ENCODE peak calls at places on chromosomes 16 and 17, in four cellular contexts. Y is H1, N is GM12878, E is HepG2. U is an unnamed sample.

GRCh38 chr17:68457168-68457538 is at the start of gene WIPI1:
- DNase-seq in Y (no peak), E (peak; percentile 39), N (no peak), U (no peak)

GRCh38 chr17:51045616-51046526 is 74.8 kb downstream of the SPAG9 start:
- DNase-seq in E (peak; percentile 67), Y (no peak), N (no peak), U (no peak)

GRCh38 chr16:35599429-35600165 is 2140.2 kb downstream of the TP53TG3F start:
- DNase-seq in Y (no peak), N (no peak), E (no peak), U (no peak)

GRCh38 chr16:2428051-2428786 is 1.0 kb upstream of the CCNF start:
- DNase-seq in N (no peak), Y (no peak), E (no peak), U (peak; percentile 79)

GRCh38 chr17:49987290-49987585 is 7.8 kb downstream of the DLX3 start:
- DNase-seq in N (no peak), E (no peak), Y (no peak), U (no peak)

GRCh38 chr16:17532338-17532995 is 61.7 kb upstream of the XYLT1 start:
- DNase-seq in Y (no peak), N (no peak), E (no peak), U (no peak)

GRCh38 chr17:6823011-6823442 is 8.5 kb downstream of the TEKT1 start:
- DNase-seq in Y (no peak), N (no peak), E (no peak), U (no peak)

GRCh38 chr17:38628441-38628840 is 22.7 kb upstream of the SRCIN1 start:
- DNase-seq in E (peak; percentile 89), N (no peak), Y (no peak), U (peak; percentile 85)

GRCh38 chr16:10647721-10648296 is 46.9 kb downstream of the TEKT5 start:
- DNase-seq in N (no peak), E (peak; percentile 100), Y (no peak), U (no peak)

GRCh38 chr16:70395345-70395901 is 43.5 kb downstream of the ST3GAL2 start:
- DNase-seq in N (no peak), Y (peak; percentile 57), E (peak; percentile 72), U (peak; percentile 81)

GRCh38 chr17:36940313-36941264 is 3.3 kb downstream of the LHX1 start:
- DNase-seq in Y (no peak), N (no peak), E (no peak), U (no peak)

GRCh38 chr16:67943619-67944503 is at the start of gene LCAT:
- DNase-seq in N (no peak), Y (no peak), E (peak; percentile 78), U (peak; percentile 62)

GRCh38 chr17:81842725-81843504 is 8.1 kb upstream of the PPP1R27 start:
- DNase-seq in N (no peak), Y (no peak), E (no peak), U (no peak)

GRCh38 chr17:57861000-57861736 is 11.3 kb upstream of the MRPS23 start:
- DNase-seq in N (no peak), Y (no peak), E (peak; percentile 94), U (peak; percentile 64)

GRCh38 chr17:56319531-56319930 is 166.3 kb downstream of the ANKFN1 start:
- DNase-seq in N (peak; percentile 2), Y (no peak), E (peak; percentile 58), U (peak; percentile 16)

GRCh38 chr17:42679001-42679491 is 2.3 kb upstream of the PLEKHH3 start:
- DNase-seq in E (peak; percentile 66), Y (no peak), N (no peak), U (peak; percentile 64)

GRCh38 chr17:353213-353837 is 718 bp upstream of the RPH3AL start:
- DNase-seq in N (no peak), E (no peak), Y (no peak), U (no peak)

GRCh38 chr16:11871193-11871592 is 19.9 kb upstream of the RSL1D1 start:
- DNase-seq in N (no peak), E (peak; percentile 53), Y (peak; percentile 38), U (no peak)

GRCh38 chr17:30369995-30370394 is 8.7 kb upstream of the CPD start:
- DNase-seq in E (no peak), Y (no peak), N (no peak), U (no peak)

GRCh38 chr16:28277537-28278388 is 14.6 kb upstream of the SBK1 start:
- DNase-seq in E (peak; percentile 73), N (peak; percentile 3), Y (peak; percentile 73), U (peak; percentile 79)

GRCh38 chr16:27475561-27475960 is 73.6 kb downstream of the IL21R start:
- DNase-seq in E (no peak), N (no peak), Y (no peak), U (no peak)

GRCh38 chr17:19348806-19349205 is 13.7 kb downstream of the B9D1 start:
- DNase-seq in E (no peak), Y (no peak), N (no peak), U (no peak)

GRCh38 chr16:69187387-69187890 is 475 bp downstream of the SNTB2 start:
- DNase-seq in E (no peak), Y (no peak), N (no peak), U (peak; percentile 71)

GRCh38 chr16:86580798-86581185 is 2.4 kb downstream of the FOXL1 start:
- DNase-seq in Y (no peak), N (no peak), E (no peak), U (no peak)

GRCh38 chr17:7932483-7932891 is 481 bp downstream of the CNTROB start:
- DNase-seq in E (peak; percentile 12), Y (no peak), N (no peak), U (no peak)

GRCh38 chr16:85222151-85222863 is 110.0 kb upstream of the CIBAR2 start:
- DNase-seq in E (no peak), Y (no peak), N (no peak), U (no peak)

GRCh38 chr17:59399914-59400313 is 68.5 kb downstream of the YPEL2 start:
- DNase-seq in E (no peak), N (no peak), Y (no peak), U (no peak)

GRCh38 chr16:69703638-69704037 is 22.7 kb downstream of the NQO1 start:
- DNase-seq in E (no peak), N (no peak), Y (no peak), U (no peak)

GRCh38 chr17:1712271-1712670 is 2.1 kb upstream of the TLCD2 start:
- DNase-seq in E (no peak), Y (no peak), N (no peak), U (no peak)

GRCh38 chr17:14784997-14785696 is 480.0 kb downstream of the PMP22 start:
- DNase-seq in E (peak; percentile 47), N (no peak), Y (no peak), U (no peak)

GRCh38 chr17:81003711-81004335 is 12.2 kb downstream of the CHMP6 start:
- DNase-seq in N (no peak), Y (no peak), E (no peak), U (peak; percentile 56)

GRCh38 chr17:83062818-83063671 is 16.4 kb upstream of the METRNL start:
- DNase-seq in N (no peak), E (no peak), Y (no peak), U (no peak)

GRCh38 chr16:16120382-16121184 is 102.7 kb downstream of the ABCC6 start:
- DNase-seq in Y (no peak), E (no peak), N (no peak), U (peak; percentile 74)

GRCh38 chr16:57628008-57628781 is at the start of gene ADGRG1:
- DNase-seq in Y (peak; percentile 65), N (no peak), E (peak; percentile 67), U (peak; percentile 94)

GRCh38 chr17:10130263-10130662 is 68.1 kb downstream of the GAS7 start:
- DNase-seq in N (no peak), E (no peak), Y (no peak), U (no peak)

GRCh38 chr17:10139560-10139959 is 58.8 kb downstream of the GAS7 start:
- DNase-seq in Y (no peak), N (no peak), E (no peak), U (no peak)

GRCh38 chr17:10130733-10131132 is 67.7 kb downstream of the GAS7 start:
- DNase-seq in Y (no peak), N (no peak), E (no peak), U (no peak)

GRCh38 chr17:10136258-10136981 is 62.0 kb downstream of the GAS7 start:
- DNase-seq in E (no peak), Y (no peak), N (no peak), U (no peak)

GRCh38 chr17:10135539-10136257 is 62.7 kb downstream of the GAS7 start:
- DNase-seq in N (no peak), E (no peak), Y (no peak), U (no peak)
- TF ChIP-seq KDM1A in N (no peak), E (no peak), Y (no peak), U (no peak)

GRCh38 chr17:79781012-79781665 is 3.2 kb downstream of the CBX2 start:
- DNase-seq in Y (no peak), E (no peak), N (no peak), U (no peak)
- H3K4me3 ChIP-seq in Y (no peak overlapping the region), E (no peak overlapping the region), N (no peak overlapping the region), U (no peak overlapping the region)

DNA sequence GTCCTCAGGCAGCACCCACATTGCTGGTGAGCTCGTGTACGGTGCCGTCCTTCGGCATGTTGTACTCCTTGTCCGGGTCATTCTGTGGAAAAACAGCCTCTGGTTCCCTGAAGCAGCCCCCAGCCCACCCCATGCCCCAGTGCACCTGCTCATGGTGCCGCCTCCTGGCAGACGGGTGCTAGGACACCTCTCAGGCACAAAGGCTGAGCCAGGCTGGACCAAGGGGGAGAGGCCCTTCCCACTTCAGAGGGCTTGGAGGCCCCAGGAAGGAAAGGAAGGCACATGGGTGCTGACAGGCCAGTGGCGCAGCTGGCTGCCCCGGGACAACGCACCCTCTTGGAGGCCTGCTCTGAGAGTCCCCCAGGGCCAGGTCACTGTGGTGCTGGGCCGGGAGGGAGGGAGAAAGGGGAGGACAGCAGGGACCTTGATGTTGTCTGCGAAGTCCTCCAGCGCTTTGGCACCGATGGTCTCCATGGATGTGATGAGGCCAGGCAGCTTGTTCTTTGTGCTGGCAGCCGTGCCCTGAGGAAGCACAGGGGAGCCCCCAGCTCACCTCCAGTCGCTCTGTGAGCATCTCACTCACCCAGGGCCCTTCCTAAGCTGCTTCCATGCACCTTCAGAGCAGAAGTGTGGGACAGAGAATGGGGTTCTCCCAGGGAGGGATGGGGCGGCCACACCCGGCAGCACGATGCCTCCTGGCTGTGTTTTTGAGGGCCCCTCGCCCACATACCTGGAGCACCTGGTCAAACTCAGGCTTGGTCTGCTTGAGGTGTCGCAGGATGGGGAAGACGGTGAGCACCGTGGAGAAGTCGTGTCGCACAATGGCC is 9.3 kb downstream of the ZACN start:
- DNase-seq in N (no peak), E (no peak), Y (no peak), U (no peak)
- TF ChIP-seq TAF1 in N (no peak), E (no peak), Y (no peak), U (no peak)

GRCh38 chr17:18018411-18018921 is 20.5 kb downstream of the ATPAF2 start:
- DNase-seq in N (no peak), E (no peak), Y (no peak), U (no peak)

GRCh38 chr17:18015603-18016002 is 23.4 kb downstream of the ATPAF2 start:
- DNase-seq in Y (no peak), N (no peak), E (no peak), U (no peak)

GRCh38 chr17:18020971-18021370 is 18.0 kb downstream of the ATPAF2 start:
- DNase-seq in Y (no peak), N (no peak), E (no peak), U (no peak)

GRCh38 chr17:18016426-18016825 is 22.5 kb downstream of the ATPAF2 start:
- DNase-seq in N (no peak), E (no peak), Y (no peak), U (no peak)

DNA sequence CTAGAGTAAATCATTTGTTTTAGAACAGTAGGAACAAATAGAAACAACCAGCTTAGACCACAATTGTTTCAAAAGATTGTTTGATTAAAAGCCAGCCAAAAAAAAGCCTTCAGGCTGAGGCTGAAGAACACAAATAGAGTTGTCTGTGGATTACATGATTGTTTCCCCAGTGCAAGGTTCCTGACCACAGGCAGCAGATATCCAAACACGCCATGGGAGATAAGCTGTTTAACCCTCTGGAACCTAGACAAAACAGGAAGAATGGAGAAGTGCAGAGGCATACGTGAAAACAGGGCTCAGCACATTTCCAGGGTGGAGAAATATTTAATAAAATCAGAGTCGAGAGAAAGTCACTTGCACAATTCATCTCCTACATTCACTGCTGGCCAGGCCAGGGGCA is 21.0 kb downstream of the ATPAF2 start:
- DNase-seq in N (no peak), E (peak; percentile 91), Y (no peak), U (no peak)
- TF ChIP-seq KDM1A in N (no peak), E (no peak), Y (no peak), U (peak; percentile 31)

U was measured in K562.